ENCODE peak calls at places on chromosomes 2 and 18, in six cellular contexts. J is A673, I is NCI-H1417 treated with DMSO at 0.1 percent for 48 hours, X is GM23248, B is cerebellar nuclear complex, G is AG09319. Z is an unnamed sample.

GRCh38 chr2:199747427-199747826 is 103.6 kb downstream of the FTCDNL1 start:
- DNase-seq in X (no peak), B (no peak), I (no peak), J (peak), G (no peak), Z (no peak)

GRCh38 chr2:68463287-68463877 is 3.7 kb downstream of the FBXO48 start:
- DNase-seq in X (peak), G (no peak), I (peak), B (no peak), J (peak), Z (no peak)

GRCh38 chr2:165277295-165277694 is 38.1 kb downstream of the SCN2A start:
- DNase-seq in J (peak), G (no peak), X (peak), I (no peak), B (no peak), Z (no peak)

GRCh38 chr2:33521791-33522281 is 45.4 kb downstream of the RASGRP3 start:
- DNase-seq in B (no peak), I (no peak), X (peak), G (peak), J (no peak), Z (no peak)

GRCh38 chr2:218256612-218257350 is 4.0 kb upstream of the GPBAR1 start:
- DNase-seq in J (no peak), G (no peak), B (no peak), X (no peak), I (no peak), Z (no peak)

GRCh38 chr18:49456794-49457193 is 3.7 kb downstream of the DYM start:
- DNase-seq in J (no peak), G (no peak), I (no peak), X (peak), B (no peak), Z (no peak)

GRCh38 chr2:43634604-43635306 is 2.3 kb upstream of the PLEKHH2 start:
- DNase-seq in J (peak), G (peak), B (no peak), X (peak), I (peak), Z (no peak)

GRCh38 chr18:808086-808485 is 4.0 kb downstream of the YES1 start:
- DNase-seq in J (peak), X (peak), B (no peak), G (no peak), I (no peak), Z (no peak)

GRCh38 chr18:12248926-12249720 is 5.0 kb upstream of the CIDEA start:
- DNase-seq in B (no peak), G (no peak), X (no peak), J (no peak), I (no peak), Z (no peak)

GRCh38 chr2:46179037-46179621 is 118.1 kb upstream of the EPAS1 start:
- DNase-seq in J (peak), X (peak), G (peak), I (no peak), B (no peak), Z (peak)

GRCh38 chr18:10298346-10298745 is 156.1 kb upstream of the APCDD1 start:
- DNase-seq in B (no peak), I (no peak), X (no peak), J (no peak), G (no peak), Z (no peak)

GRCh38 chr18:58941426-58942099 is 76.9 kb downstream of the ZNF532 start:
- DNase-seq in J (no peak), B (no peak), I (no peak), G (no peak), X (no peak), Z (no peak)

GRCh38 chr2:172710584-172711024 is 25.0 kb upstream of the RAPGEF4 start:
- DNase-seq in B (no peak), I (no peak), X (peak), G (peak), J (peak), Z (peak)

GRCh38 chr2:223576873-223577272 is 25.3 kb downstream of the SCG2 start:
- DNase-seq in J (peak), X (peak), I (no peak), B (no peak), G (peak), Z (peak)

GRCh38 chr2:19198376-19198775 is 160.0 kb downstream of the OSR1 start:
- DNase-seq in G (no peak), B (no peak), J (no peak), I (no peak), X (no peak), Z (no peak)

GRCh38 chr18:75422341-75422910 is 5.1 kb downstream of the SMIM21 start:
- DNase-seq in X (peak), B (no peak), G (no peak), I (no peak), J (no peak), Z (no peak)

GRCh38 chr2:89763581-89764485 is 1072.4 kb downstream of the RPIA start:
- DNase-seq in J (no peak), X (no peak), I (no peak), B (no peak), G (no peak), Z (no peak)

GRCh38 chr2:117661619-117662018 is 152.9 kb upstream of the DDX18 start:
- DNase-seq in X (no peak), I (no peak), J (no peak), G (no peak), B (no peak), Z (no peak)

GRCh38 chr2:142867161-142867560 is 10.3 kb upstream of the KYNU start:
- DNase-seq in J (no peak), X (peak), I (no peak), G (no peak), B (no peak), Z (no peak)

GRCh38 chr2:112579280-112579679 is 5.1 kb upstream of the CHCHD5 start:
- DNase-seq in G (peak), I (no peak), J (peak), B (no peak), X (peak), Z (no peak)

GRCh38 chr2:102016399-102016955 is 24.7 kb downstream of the IL1R2 start:
- DNase-seq in X (no peak), I (no peak), B (no peak), G (no peak), J (no peak), Z (no peak)

GRCh38 chr2:176583530-176584101 is 314.4 kb downstream of the MTX2 start:
- DNase-seq in G (no peak), X (peak), I (no peak), J (peak), B (no peak), Z (no peak)

GRCh38 chr2:43842866-43843226 is 4.1 kb downstream of the ABCG8 start:
- DNase-seq in X (no peak), G (no peak), B (no peak), I (no peak), J (no peak), Z (peak)

GRCh38 chr2:222655406-222655747 is 515 bp downstream of the FARSB start:
- DNase-seq in X (peak), B (no peak), I (no peak), J (peak), G (no peak), Z (no peak)

GRCh38 chr2:8572712-8573233 is 109.1 kb upstream of the ID2 start:
- DNase-seq in G (no peak), X (no peak), B (no peak), I (no peak), J (no peak), Z (no peak)

GRCh38 chr2:84546551-84546950 is 30.3 kb downstream of the DNAH6 start:
- DNase-seq in J (no peak), X (no peak), I (no peak), G (no peak), B (no peak), Z (no peak)

GRCh38 chr2:235850289-235850688 is 317.9 kb downstream of the GBX2 start:
- DNase-seq in J (no peak), X (no peak), B (no peak), G (no peak), I (no peak), Z (peak)

GRCh38 chr2:30272761-30273573 is 41.6 kb downstream of the LBH start:
- DNase-seq in I (no peak), X (peak), J (peak), B (no peak), G (peak), Z (no peak)

GRCh38 chr2:223949241-223949640 is 4.1 kb upstream of the WDFY1 start:
- DNase-seq in G (no peak), I (no peak), J (no peak), X (no peak), B (no peak), Z (no peak)

GRCh38 chr2:28975671-28976070 is 5.4 kb upstream of the TOGARAM2 start:
- DNase-seq in B (no peak), G (no peak), J (no peak), X (no peak), I (no peak), Z (no peak)

GRCh38 chr2:27992787-27993747 is 102.5 kb downstream of the BABAM2 start:
- DNase-seq in G (no peak), X (peak), I (no peak), J (no peak), B (no peak), Z (no peak)

GRCh38 chr2:95318431-95319220 is 21.5 kb downstream of the KCNIP3 start:
- DNase-seq in I (no peak), X (no peak), B (no peak), G (no peak), J (no peak), Z (no peak)

GRCh38 chr2:110755494-110756078 is 23.2 kb downstream of the ACOXL start:
- DNase-seq in J (peak), G (no peak), I (no peak), X (peak), B (no peak), Z (no peak)

Z was measured in endodermal cell.